ENCODE peak calls at places on chromosomes 1 and 21, in ten cellular contexts. J is NCI-H460; I is type B pancreatic cell; P is activated CD8-positive, alpha-beta memory T cell treated with anti-CD3 and anti-CD28 coated beads, Interleukin-2, amount 50 U/mL, for 48 hours; C is T-helper 1 cell; R is activated naive CD8-positive, alpha-beta T cell treated with anti-CD3 and anti-CD28 coated beads for 36 hours; O is HTR-8/SVneo; L is central memory CD4-positive, alpha-beta T cell; N is RWPE1; M is Karpas-422. S is an unnamed sample.

GRCh38 chr1:63119575-63120155 is 202.7 kb upstream of the FOXD3 start:
- DNase-seq in J (no peak), I (no peak), P (no peak), C (no peak), R (no peak), O (no peak), L (no peak), N (no peak), M (no peak), S (no peak)

GRCh38 chr1:12124693-12125421 is 41.9 kb upstream of the TNFRSF1B start:
- DNase-seq in J (peak; percentile 58), I (peak; percentile 83), P (peak; percentile 92), C (peak; percentile 76), R (peak; percentile 72), O (peak; percentile 65), L (peak; percentile 73), N (peak; percentile 42), M (peak; percentile 85), S (peak; percentile 82)

GRCh38 chr1:165444897-165445370 is at the start of gene RXRG:
- DNase-seq in J (peak; percentile 12), I (no peak), P (peak; percentile 63), C (no peak), R (peak; percentile 24), O (no peak), L (no peak), N (no peak), M (no peak), S (peak; percentile 82)

GRCh38 chr1:30919025-30919881 is 10.7 kb upstream of the SDC3 start:
- DNase-seq in J (no peak), I (peak; percentile 29), P (peak; percentile 22), C (no peak), R (no peak), O (no peak), L (no peak), N (no peak), M (no peak), S (no peak)

GRCh38 chr1:76950306-76950705 is 83.0 kb downstream of the ST6GALNAC5 start:
- DNase-seq in J (no peak), I (no peak), P (no peak), C (no peak), R (no peak), O (no peak), L (no peak), N (no peak), M (no peak), S (no peak)

GRCh38 chr1:201213926-201214325 is 23.3 kb downstream of the IGFN1 start:
- DNase-seq in J (no peak), I (peak; percentile 48), P (peak; percentile 41), C (no peak), R (no peak), O (no peak), L (no peak), N (no peak), M (no peak), S (no peak)

GRCh38 chr1:89724369-89725015 is 91.6 kb downstream of the LRRC8C start:
- DNase-seq in J (no peak), I (no peak), P (peak; percentile 80), C (no peak), R (peak; percentile 78), O (no peak), L (no peak), N (peak; percentile 57), M (no peak), S (no peak)

GRCh38 chr21:31354604-31355443 is 10.8 kb upstream of the TIAM1 start:
- DNase-seq in J (peak; percentile 57), I (no peak), P (peak; percentile 74), C (peak; percentile 48), R (peak; percentile 81), O (peak; percentile 51), L (peak; percentile 85), N (peak; percentile 89), M (no peak), S (no peak)

GRCh38 chr1:244749230-244750016 is 86.0 kb upstream of the COX20 start:
- DNase-seq in J (no peak), I (no peak), P (no peak), C (no peak), R (no peak), O (no peak), L (no peak), N (no peak), M (no peak), S (no peak)

GRCh38 chr1:180923024-180923841 is 10.5 kb downstream of the KIAA1614 start:
- DNase-seq in J (no peak), I (no peak), P (no peak), C (no peak), R (no peak), O (peak; percentile 56), L (no peak), N (peak; percentile 44), M (no peak), S (peak; percentile 84)

GRCh38 chr1:85850238-85850637 is 142.0 kb upstream of the ZNHIT6 start:
- DNase-seq in J (peak; percentile 40), I (no peak), P (no peak), C (no peak), R (no peak), O (peak; percentile 53), L (no peak), N (peak; percentile 69), M (no peak), S (no peak)

GRCh38 chr1:50110656-50111055 is 1.9 kb downstream of the ELAVL4 start:
- DNase-seq in J (no peak), I (no peak), P (no peak), C (no peak), R (no peak), O (no peak), L (no peak), N (no peak), M (no peak), S (no peak)

GRCh38 chr1:232837085-232837484 is 31.9 kb downstream of the MAP10 start:
- DNase-seq in J (no peak), I (no peak), P (no peak), C (no peak), R (no peak), O (peak; percentile 7), L (no peak), N (peak; percentile 51), M (no peak), S (no peak)

S was measured in ecto neural progenitor cell.